ENCODE peak calls at places on chromosomes 1 and 21, in five cellular contexts. One of them, this sample, is unnamed.

GRCh38 chr1:243585982-243586381 is 264.1 kb downstream of the AKT3 start:
- DNase-seq in IMR-90: no peak
- DNase-seq in lower lobe of right lung: no peak
- DNase-seq in hepatocyte: no peak
- DNase-seq in heart right ventricle: no peak
- DNase-seq in this sample: no peak

GRCh38 chr1:3188150-3188971 is 119.4 kb downstream of the PRDM16 start:
- DNase-seq in heart right ventricle: no peak
- DNase-seq in IMR-90: no peak
- DNase-seq in lower lobe of right lung: peak; percentile 70
- DNase-seq in hepatocyte: peak; percentile 27
- DNase-seq in this sample: no peak

GRCh38 chr1:94825936-94826335 is 5.8 kb downstream of the SLC44A3 start:
- DNase-seq in IMR-90: no peak
- DNase-seq in lower lobe of right lung: no peak
- DNase-seq in heart right ventricle: no peak
- DNase-seq in hepatocyte: no peak
- DNase-seq in this sample: no peak

GRCh38 chr1:233112184-233113008 is 162.0 kb downstream of the NTPCR start:
- DNase-seq in IMR-90: peak; percentile 21
- DNase-seq in lower lobe of right lung: no peak
- DNase-seq in hepatocyte: no peak
- DNase-seq in heart right ventricle: no peak
- DNase-seq in this sample: no peak

GRCh38 chr1:158951956-158952355 is 20.6 kb downstream of the PYHIN1 start:
- DNase-seq in hepatocyte: no peak
- DNase-seq in heart right ventricle: no peak
- DNase-seq in lower lobe of right lung: no peak
- DNase-seq in IMR-90: no peak
- DNase-seq in this sample: no peak

GRCh38 chr1:50705041-50705440 is 255.0 kb downstream of the FAF1 start:
- DNase-seq in heart right ventricle: no peak
- DNase-seq in hepatocyte: no peak
- DNase-seq in IMR-90: peak; percentile 13
- DNase-seq in lower lobe of right lung: no peak
- DNase-seq in this sample: no peak

GRCh38 chr1:230231739-230232075 is 164.7 kb downstream of the GALNT2 start:
- DNase-seq in heart right ventricle: peak; percentile 75
- DNase-seq in IMR-90: peak; percentile 60
- DNase-seq in hepatocyte: peak; percentile 68
- DNase-seq in lower lobe of right lung: peak; percentile 91
- DNase-seq in this sample: peak; percentile 91

GRCh38 chr1:177871633-177872562 is 98.0 kb downstream of the SEC16B start:
- DNase-seq in hepatocyte: peak; percentile 9
- DNase-seq in lower lobe of right lung: no peak
- DNase-seq in heart right ventricle: no peak
- DNase-seq in IMR-90: no peak
- DNase-seq in this sample: no peak

GRCh38 chr1:18874600-18874999 is 15.1 kb upstream of the TAS1R2 start:
- DNase-seq in IMR-90: no peak
- DNase-seq in hepatocyte: no peak
- DNase-seq in heart right ventricle: no peak
- DNase-seq in lower lobe of right lung: no peak
- DNase-seq in this sample: peak; percentile 67

GRCh38 chr1:200306954-200307754 is 102.7 kb downstream of the ZNF281 start:
- DNase-seq in IMR-90: peak; percentile 46
- DNase-seq in lower lobe of right lung: no peak
- DNase-seq in heart right ventricle: peak; percentile 16
- DNase-seq in hepatocyte: peak; percentile 42
- DNase-seq in this sample: no peak

GRCh38 chr1:154943649-154944421 is 7.3 kb upstream of the PMVK start:
- DNase-seq in IMR-90: peak; percentile 12
- DNase-seq in hepatocyte: peak; percentile 65
- DNase-seq in lower lobe of right lung: no peak
- DNase-seq in heart right ventricle: no peak
- DNase-seq in this sample: peak; percentile 73

GRCh38 chr1:84907095-84907827 is 14.3 kb upstream of the LPAR3 start:
- DNase-seq in IMR-90: peak; percentile 71
- DNase-seq in hepatocyte: no peak
- DNase-seq in heart right ventricle: no peak
- DNase-seq in lower lobe of right lung: no peak
- DNase-seq in this sample: no peak

GRCh38 chr1:15700510-15700909 is 16.4 kb downstream of the PLEKHM2 start:
- DNase-seq in heart right ventricle: no peak
- DNase-seq in lower lobe of right lung: no peak
- DNase-seq in hepatocyte: no peak
- DNase-seq in IMR-90: peak; percentile 34
- DNase-seq in this sample: peak; percentile 69

GRCh38 chr1:85465099-85465790 is at the start of gene DDAH1:
- DNase-seq in hepatocyte: peak; percentile 87
- DNase-seq in heart right ventricle: peak; percentile 31
- DNase-seq in IMR-90: peak; percentile 65
- DNase-seq in lower lobe of right lung: peak; percentile 76
- DNase-seq in this sample: peak; percentile 57

GRCh38 chr1:29521438-29521715 is 285.1 kb downstream of the PTPRU start:
- DNase-seq in heart right ventricle: no peak
- DNase-seq in lower lobe of right lung: no peak
- DNase-seq in hepatocyte: no peak
- DNase-seq in IMR-90: no peak
- DNase-seq in this sample: no peak

GRCh38 chr1:13541435-13542215 is 27.8 kb upstream of the LRRC38 start:
- DNase-seq in hepatocyte: no peak
- DNase-seq in heart right ventricle: no peak
- DNase-seq in IMR-90: no peak
- DNase-seq in lower lobe of right lung: no peak
- DNase-seq in this sample: no peak

GRCh38 chr1:234401658-234402057 is 28.4 kb downstream of the COA6 start:
- DNase-seq in heart right ventricle: no peak
- DNase-seq in lower lobe of right lung: no peak
- DNase-seq in hepatocyte: no peak
- DNase-seq in IMR-90: no peak
- DNase-seq in this sample: no peak

GRCh38 chr21:43191971-43192370 is 23.2 kb downstream of the CRYAA start:
- DNase-seq in IMR-90: no peak
- DNase-seq in hepatocyte: no peak
- DNase-seq in lower lobe of right lung: no peak
- DNase-seq in heart right ventricle: no peak
- DNase-seq in this sample: peak; percentile 2

GRCh38 chr21:29436143-29436542 is 137.4 kb downstream of the BACH1 start:
- DNase-seq in IMR-90: no peak
- DNase-seq in lower lobe of right lung: no peak
- DNase-seq in hepatocyte: no peak
- DNase-seq in heart right ventricle: peak; percentile 40
- DNase-seq in this sample: peak; percentile 23

GRCh38 chr1:223748773-223749733 is 36.7 kb downstream of the CAPN2 start:
- DNase-seq in IMR-90: peak; percentile 45
- DNase-seq in hepatocyte: peak; percentile 84
- DNase-seq in heart right ventricle: peak; percentile 53
- DNase-seq in lower lobe of right lung: peak; percentile 83
- DNase-seq in this sample: peak; percentile 87

GRCh38 chr1:245110406-245110805 is 44.4 kb upstream of the KIF26B start:
- DNase-seq in lower lobe of right lung: no peak
- DNase-seq in hepatocyte: no peak
- DNase-seq in IMR-90: no peak
- DNase-seq in heart right ventricle: no peak
- DNase-seq in this sample: no peak

GRCh38 chr1:87449348-87449963 is 120.8 kb downstream of the LMO4 start:
- DNase-seq in IMR-90: peak; percentile 7
- DNase-seq in heart right ventricle: peak; percentile 76
- DNase-seq in lower lobe of right lung: no peak
- DNase-seq in hepatocyte: peak; percentile 22
- DNase-seq in this sample: peak; percentile 48

GRCh38 chr1:43270421-43271095 is 775 bp downstream of the TMEM125 start:
- DNase-seq in heart right ventricle: no peak
- DNase-seq in lower lobe of right lung: peak; percentile 93
- DNase-seq in hepatocyte: peak; percentile 91
- DNase-seq in IMR-90: no peak
- DNase-seq in this sample: peak; percentile 59

GRCh38 chr21:15752763-15753407 is 23.1 kb downstream of the USP25 start:
- DNase-seq in hepatocyte: no peak
- DNase-seq in lower lobe of right lung: no peak
- DNase-seq in heart right ventricle: no peak
- DNase-seq in IMR-90: no peak
- DNase-seq in this sample: no peak

GRCh38 chr1:113389953-113390834 is at the start of gene MAGI3:
- DNase-seq in hepatocyte: peak; percentile 99
- DNase-seq in heart right ventricle: peak; percentile 98
- DNase-seq in IMR-90: peak; percentile 98
- DNase-seq in lower lobe of right lung: peak; percentile 96
- DNase-seq in this sample: peak; percentile 99

GRCh38 chr1:245575710-245576109 is 420.9 kb downstream of the KIF26B start:
- DNase-seq in IMR-90: peak; percentile 8
- DNase-seq in lower lobe of right lung: no peak
- DNase-seq in heart right ventricle: no peak
- DNase-seq in hepatocyte: no peak
- DNase-seq in this sample: no peak

GRCh38 chr1:201346337-201346939 is 31.0 kb downstream of the TNNT2 start:
- DNase-seq in lower lobe of right lung: peak; percentile 17
- DNase-seq in hepatocyte: peak; percentile 74
- DNase-seq in heart right ventricle: peak; percentile 62
- DNase-seq in IMR-90: peak; percentile 61
- DNase-seq in this sample: peak; percentile 14

GRCh38 chr1:47508900-47509488 is 71.2 kb downstream of the FOXD2 start:
- DNase-seq in hepatocyte: peak; percentile 41
- DNase-seq in heart right ventricle: no peak
- DNase-seq in lower lobe of right lung: no peak
- DNase-seq in IMR-90: no peak
- DNase-seq in this sample: no peak

DNA sequence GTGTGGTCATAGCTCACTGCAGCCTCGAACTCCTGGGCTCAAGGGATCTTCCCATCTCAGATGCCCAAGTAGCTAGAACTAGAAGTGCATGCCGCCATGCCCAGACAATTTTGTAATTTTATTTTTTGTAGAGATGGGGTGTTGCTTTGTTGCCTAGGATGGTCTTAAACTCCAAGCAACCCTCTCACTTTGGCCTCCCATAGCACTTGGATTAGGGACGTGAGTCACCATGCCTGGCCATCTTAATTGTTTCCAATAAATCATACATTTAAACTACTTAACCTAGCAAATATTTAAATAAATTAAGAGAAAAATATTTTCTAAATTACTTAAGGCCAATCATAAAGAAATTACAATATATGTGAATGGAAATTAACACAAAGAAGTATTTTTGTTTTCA is 35.1 kb upstream of the ADGRL4 start:
- DNase-seq in IMR-90: peak; percentile 20
- DNase-seq in hepatocyte: no peak
- DNase-seq in lower lobe of right lung: no peak
- DNase-seq in heart right ventricle: no peak
- DNase-seq in this sample: no peak
- H3K9me3 ChIP-seq in IMR-90: peaks cover 9% of the 10 kb centered on the region
- H3K9me3 ChIP-seq in hepatocyte: no peaks in the 10 kb centered on the region
- H3K9me3 ChIP-seq in lower lobe of right lung: peaks cover 6% of the 10 kb centered on the region
- H3K9me3 ChIP-seq in heart right ventricle: peaks cover 14% of the 10 kb centered on the region
- H3K9me3 ChIP-seq in this sample: peaks cover 2% of the 10 kb centered on the region

GRCh38 chr1:25566730-25567341 is 23.4 kb downstream of the LDLRAP1 start:
- DNase-seq in lower lobe of right lung: peak; percentile 59
- DNase-seq in heart right ventricle: peak; percentile 68
- DNase-seq in IMR-90: peak; percentile 92
- DNase-seq in hepatocyte: peak; percentile 55
- DNase-seq in this sample: peak; percentile 80

GRCh38 chr1:25565188-25565591 is 21.8 kb downstream of the LDLRAP1 start:
- DNase-seq in lower lobe of right lung: no peak
- DNase-seq in hepatocyte: no peak
- DNase-seq in heart right ventricle: no peak
- DNase-seq in IMR-90: peak; percentile 47
- DNase-seq in this sample: no peak

GRCh38 chr1:25566186-25566729 is 22.9 kb downstream of the LDLRAP1 start:
- DNase-seq in heart right ventricle: no peak
- DNase-seq in hepatocyte: no peak
- DNase-seq in lower lobe of right lung: no peak
- DNase-seq in IMR-90: no peak
- DNase-seq in this sample: no peak

GRCh38 chr1:25564777-25565176 is 21.4 kb downstream of the LDLRAP1 start:
- DNase-seq in hepatocyte: no peak
- DNase-seq in heart right ventricle: no peak
- DNase-seq in IMR-90: no peak
- DNase-seq in lower lobe of right lung: no peak
- DNase-seq in this sample: no peak

GRCh38 chr1:25565626-25566025 is 22.2 kb downstream of the LDLRAP1 start:
- DNase-seq in IMR-90: no peak
- DNase-seq in lower lobe of right lung: no peak
- DNase-seq in heart right ventricle: no peak
- DNase-seq in hepatocyte: no peak
- DNase-seq in this sample: no peak
- H3K4me1 ChIP-seq in IMR-90: peaks cover 41% of the 10 kb centered on the region
- H3K4me1 ChIP-seq in lower lobe of right lung: peaks cover 54% of the 10 kb centered on the region
- H3K4me1 ChIP-seq in heart right ventricle: peaks cover 17% of the 10 kb centered on the region
- H3K4me1 ChIP-seq in hepatocyte: peaks cover 38% of the 10 kb centered on the region
- H3K4me1 ChIP-seq in this sample: peaks cover 2% of the 10 kb centered on the region

GRCh38 chr21:31248598-31248997 is 95.5 kb downstream of the TIAM1 start:
- DNase-seq in heart right ventricle: no peak
- DNase-seq in lower lobe of right lung: no peak
- DNase-seq in IMR-90: peak; percentile 63
- DNase-seq in hepatocyte: no peak
- DNase-seq in this sample: no peak

DNA sequence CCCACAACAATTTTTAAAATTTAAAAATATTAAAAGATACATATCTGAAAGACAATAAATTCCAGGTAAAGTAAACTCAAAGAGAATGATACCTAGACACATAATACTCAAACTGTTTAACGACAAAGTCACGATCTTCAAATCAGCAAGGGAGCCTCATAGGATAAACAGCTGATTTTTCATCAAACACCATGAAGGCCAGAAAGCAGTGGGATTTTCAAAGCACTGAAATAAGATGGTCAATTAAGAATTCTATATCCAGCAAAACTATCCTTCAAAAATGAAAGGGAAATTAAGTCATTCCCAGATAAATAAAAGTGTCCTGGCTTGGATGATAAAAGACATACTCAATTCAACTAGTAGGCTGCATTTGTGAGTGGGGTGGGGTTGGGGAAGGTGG is 100.5 kb downstream of the TIAM1 start:
- DNase-seq in heart right ventricle: no peak
- DNase-seq in lower lobe of right lung: no peak
- DNase-seq in hepatocyte: no peak
- DNase-seq in IMR-90: no peak
- DNase-seq in this sample: no peak
- H3K27ac ChIP-seq in heart right ventricle: no peak overlapping the region
- H3K27ac ChIP-seq in lower lobe of right lung: no peak overlapping the region
- H3K27ac ChIP-seq in hepatocyte: no peak overlapping the region
- H3K27ac ChIP-seq in IMR-90: no peak overlapping the region
- H3K27ac ChIP-seq in this sample: no peak overlapping the region

GRCh38 chr1:181947441-181947840 is 114.1 kb downstream of the ZNF648 start:
- DNase-seq in hepatocyte: no peak
- DNase-seq in IMR-90: no peak
- DNase-seq in heart right ventricle: no peak
- DNase-seq in lower lobe of right lung: no peak
- DNase-seq in this sample: no peak
- H3K9me3 ChIP-seq in hepatocyte: no peaks in the 10 kb centered on the region
- H3K9me3 ChIP-seq in IMR-90: peaks cover 5% of the 10 kb centered on the region
- H3K9me3 ChIP-seq in heart right ventricle: peaks cover 36% of the 10 kb centered on the region
- H3K9me3 ChIP-seq in lower lobe of right lung: no peaks in the 10 kb centered on the region
- H3K9me3 ChIP-seq in this sample: peaks cover 2% of the 10 kb centered on the region